ENCODE peak calls at places on chromosomes 16 and 17, in four cellular contexts. B, F, E and A are unnamed samples.

GRCh38 chr17:8052256-8053252 is 13.7 kb downstream of the ALOX15B start:
- DNase-seq in B (no peak), E (no peak), F (no peak), A (no peak)

GRCh38 chr17:6303664-6304063 is 131.3 kb downstream of the AIPL1 start:
- DNase-seq in F (no peak), E (no peak), B (no peak), A (no peak)

GRCh38 chr17:49497147-49498036 is 2.3 kb downstream of the NGFR start:
- DNase-seq in E (no peak), B (no peak), F (peak), A (no peak)

GRCh38 chr17:3792481-3792880 is 8.5 kb downstream of the ITGAE start:
- DNase-seq in F (no peak), E (no peak), B (no peak), A (no peak)

GRCh38 chr16:79169239-79169638 is 431.3 kb downstream of the MAF start:
- DNase-seq in F (no peak), B (no peak), E (peak), A (no peak)

GRCh38 chr16:84519855-84520254 is 15.4 kb upstream of the MEAK7 start:
- DNase-seq in F (no peak), E (no peak), B (no peak), A (no peak)

GRCh38 chr17:40498281-40499084 is 2.9 kb downstream of the TNS4 start:
- DNase-seq in F (no peak), E (no peak), B (no peak), A (no peak)

GRCh38 chr17:80137131-80137530 is 9.8 kb downstream of the EIF4A3 start:
- DNase-seq in B (no peak), E (no peak), F (no peak), A (no peak)

GRCh38 chr17:70767102-70767701 is 597.9 kb downstream of the KCNJ2 start:
- DNase-seq in B (peak), F (peak), E (no peak), A (peak)

GRCh38 chr16:67641779-67642708 is 2.9 kb upstream of the CARMIL2 start:
- DNase-seq in E (no peak), F (no peak), B (no peak), A (no peak)

GRCh38 chr16:15466886-15467781 is 32.7 kb downstream of the BMERB1 start:
- DNase-seq in E (no peak), F (no peak), B (peak), A (no peak)

GRCh38 chr17:68819465-68819864 is 135.7 kb downstream of the ABCA8 start:
- DNase-seq in B (no peak), F (no peak), E (no peak), A (no peak)

GRCh38 chr16:22369221-22369811 is 5.1 kb downstream of the CDR2 start:
- DNase-seq in F (no peak), E (no peak), B (peak), A (no peak)

GRCh38 chr17:73286863-73287296 is 24.9 kb downstream of the CDC42EP4 start:
- DNase-seq in F (no peak), B (no peak), E (no peak), A (no peak)

GRCh38 chr17:31388351-31388750 is 3.1 kb upstream of the RAB11FIP4 start:
- DNase-seq in F (no peak), B (no peak), E (no peak), A (no peak)

GRCh38 chr17:39966771-39967170 is 4.0 kb downstream of the GSDMA start:
- DNase-seq in F (no peak), E (no peak), B (no peak), A (no peak)

GRCh38 chr16:89574681-89575246 is 794 bp upstream of the CPNE7 start:
- DNase-seq in E (no peak), F (no peak), B (no peak), A (peak)

GRCh38 chr16:20867585-20867984 is 32.6 kb downstream of the DCUN1D3 start:
- DNase-seq in E (no peak), B (no peak), F (no peak), A (no peak)

GRCh38 chr16:23185661-23186060 is 3.1 kb downstream of the SCNN1G start:
- DNase-seq in E (no peak), B (no peak), F (peak), A (no peak)

GRCh38 chr16:47731252-47731651 is 270.1 kb downstream of the PHKB start:
- DNase-seq in B (peak), E (no peak), F (no peak), A (no peak)

GRCh38 chr16:82264781-82265180 is 94.8 kb upstream of the MPHOSPH6 start:
- DNase-seq in B (no peak), F (no peak), E (no peak), A (no peak)

GRCh38 chr17:21129023-21129681 is 2.4 kb downstream of the DHRS7B start:
- DNase-seq in F (peak), B (peak), E (no peak), A (no peak)

GRCh38 chr16:72210072-72210471 is 38.1 kb upstream of the PMFBP1 start:
- DNase-seq in F (no peak), B (no peak), E (no peak), A (no peak)

GRCh38 chr17:40316571-40317344 is 7.8 kb downstream of the RARA start:
- DNase-seq in B (peak), F (peak), E (no peak), A (no peak)

GRCh38 chr17:33750943-33751701 is 458.0 kb upstream of the ASIC2 start:
- DNase-seq in E (peak), F (peak), B (peak), A (peak)

GRCh38 chr17:77322284-77322533 is 181.4 kb downstream of the SEC14L1 start:
- DNase-seq in E (no peak), F (no peak), B (no peak), A (no peak)

GRCh38 chr17:74868908-74869255 is 3.9 kb downstream of the FDXR start:
- DNase-seq in E (no peak), B (no peak), F (no peak), A (no peak)

GRCh38 chr17:78441271-78441986 is 63.0 kb downstream of the PGS1 start:
- DNase-seq in B (no peak), E (no peak), F (no peak), A (no peak)

GRCh38 chr17:78438694-78439325 is 60.4 kb downstream of the PGS1 start:
- DNase-seq in E (no peak), F (no peak), B (no peak), A (no peak)

GRCh38 chr17:78444392-78444791 is 65.9 kb downstream of the PGS1 start:
- DNase-seq in E (no peak), F (no peak), B (no peak), A (no peak)

GRCh38 chr17:78446833-78447232 is 68.4 kb downstream of the PGS1 start:
- DNase-seq in F (no peak), E (no peak), B (no peak), A (no peak)

GRCh38 chr17:78442648-78443128 is 64.2 kb downstream of the PGS1 start:
- DNase-seq in F (no peak), B (no peak), E (no peak), A (no peak)
- TF ChIP-seq TAF1 in F (no peak), B (no peak), E (no peak), A (no peak)

DNA sequence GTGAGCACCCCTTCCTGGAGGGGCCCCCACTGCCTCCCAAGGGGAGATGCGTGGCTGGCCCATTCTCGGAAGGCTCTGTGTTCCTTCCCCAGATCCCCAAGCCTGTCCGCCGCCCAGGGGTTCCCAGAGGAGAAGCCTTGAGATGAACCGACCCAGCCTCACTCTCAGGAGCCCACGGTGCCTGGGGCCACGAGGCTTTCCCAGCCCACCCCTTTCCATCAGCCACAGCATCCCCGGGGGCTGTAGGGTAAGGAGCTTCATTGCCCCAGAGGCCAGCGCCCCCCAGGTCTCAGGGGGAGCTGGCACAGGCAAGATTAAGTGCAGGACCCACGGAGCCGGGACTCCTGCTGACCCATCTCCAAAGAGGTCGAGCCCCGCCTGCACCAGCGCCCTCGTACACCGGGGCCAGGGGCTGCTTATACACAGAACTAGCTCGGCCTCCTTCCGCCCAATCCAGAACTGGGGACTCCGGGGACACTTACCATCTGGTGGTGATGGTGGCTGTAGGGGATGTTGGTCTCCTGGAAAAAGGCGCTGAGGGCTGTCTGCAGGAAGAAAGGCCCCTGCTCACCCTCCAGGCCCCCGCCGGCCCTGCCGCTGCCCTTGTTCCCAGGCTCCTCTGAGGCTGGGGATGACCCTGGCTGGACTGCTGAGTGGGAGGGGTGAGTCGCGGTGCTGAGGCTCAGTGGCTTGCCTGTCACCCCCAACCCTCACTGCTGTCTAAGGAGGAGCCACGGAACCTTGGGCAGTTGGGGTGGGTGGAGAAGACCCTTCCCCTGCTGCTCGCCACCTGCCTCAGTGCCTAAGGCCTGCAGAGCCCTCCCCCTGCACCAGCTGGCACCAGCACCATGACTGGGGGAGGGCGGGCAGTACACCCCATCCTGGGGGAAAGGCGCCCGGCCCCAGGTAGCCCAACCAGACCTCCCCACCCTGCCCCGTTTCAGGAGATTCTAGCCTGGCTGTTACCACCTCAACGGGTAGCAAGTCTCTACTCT is 4.4 kb downstream of the UBALD1 start:
- DNase-seq in B (no peak), E (no peak), F (peak), A (peak)
- TF ChIP-seq TAF1 in B (no peak), E (no peak), F (no peak), A (no peak)

DNA sequence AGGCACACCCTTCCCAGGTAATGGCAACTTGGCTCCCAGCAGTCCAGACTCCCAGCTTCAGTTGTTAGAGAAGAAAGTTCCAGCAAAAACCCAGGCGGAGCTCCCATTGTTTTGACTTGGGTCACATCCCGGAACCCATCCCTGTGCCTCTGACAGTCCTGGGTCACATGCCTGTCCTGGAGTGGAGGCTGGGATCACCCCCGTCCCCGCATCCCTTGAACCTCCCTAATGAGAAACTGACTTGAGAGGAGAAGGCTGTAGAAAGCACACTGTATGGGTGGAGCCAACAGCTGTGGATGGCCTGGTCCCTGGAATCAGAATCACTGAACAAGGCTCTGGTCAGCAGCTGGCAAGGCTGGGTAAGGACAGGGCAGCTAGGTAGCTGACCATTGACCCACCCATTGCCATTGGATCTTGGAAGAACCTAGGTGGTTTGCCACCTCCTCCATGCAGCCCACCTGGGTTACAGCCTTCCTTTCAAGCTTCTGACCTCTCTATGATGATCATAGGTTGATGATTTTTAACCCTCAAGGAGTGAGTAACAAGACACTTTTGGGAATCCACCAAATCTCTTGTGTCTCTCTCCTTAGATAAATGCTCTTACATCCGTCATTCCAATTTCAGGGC is 18.3 kb downstream of the NKD1 start:
- DNase-seq in B (no peak), F (no peak), E (no peak), A (no peak)
- TF ChIP-seq TAF1 in B (no peak), F (no peak), E (no peak), A (no peak)

GRCh38 chr17:65783845-65784334 is 222.4 kb upstream of the AXIN2 start:
- DNase-seq in F (no peak), B (peak), E (no peak), A (no peak)
- TF ChIP-seq TAF1 in F (no peak), B (no peak), E (no peak), A (no peak)

DNA sequence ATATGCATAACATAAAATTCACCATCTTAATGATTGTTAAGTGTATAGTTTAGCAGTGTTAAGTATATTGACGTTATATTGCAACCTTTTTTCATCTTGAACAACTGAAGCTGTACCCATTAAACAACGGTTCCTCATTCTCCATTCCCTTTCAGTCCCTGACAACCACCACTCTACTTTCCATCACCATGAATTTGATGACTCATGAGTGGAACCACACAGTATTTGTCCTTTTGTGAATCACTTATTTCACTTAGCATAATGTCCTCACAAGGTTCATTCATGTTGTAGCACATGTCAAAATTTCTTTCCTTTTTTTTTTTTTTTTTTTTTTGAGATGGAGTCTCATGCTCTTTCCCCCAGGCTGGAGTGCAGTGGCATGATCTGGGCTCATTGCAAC is 46.0 kb downstream of the HOXB1 start:
- DNase-seq in B (no peak), F (no peak), E (no peak), A (no peak)
- TF ChIP-seq TAF1 in B (no peak), F (no peak), E (no peak), A (no peak)

DNA sequence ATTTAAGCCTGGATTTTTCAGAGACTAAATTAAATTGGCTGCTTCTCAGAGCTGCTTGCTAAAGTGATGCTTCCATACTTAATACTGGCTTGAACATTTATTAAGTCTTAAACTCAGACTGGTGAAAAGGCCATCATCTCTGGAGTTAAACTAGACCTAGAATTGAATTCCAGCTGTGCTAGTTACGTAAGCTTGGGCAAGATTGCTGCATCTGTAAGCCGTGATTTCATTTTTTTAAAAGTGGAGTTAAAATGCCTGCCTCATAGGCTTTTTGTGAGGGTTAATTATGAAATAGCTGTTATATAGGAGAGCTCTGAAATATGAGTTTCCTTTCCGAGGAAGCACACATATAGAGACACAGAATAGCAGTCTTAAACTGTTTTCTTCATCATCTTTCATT is 84.7 kb downstream of the VAT1L start:
- DNase-seq in F (no peak), E (no peak), B (no peak), A (no peak)
- TF ChIP-seq TAF1 in F (no peak), E (no peak), B (no peak), A (no peak)

GRCh38 chr17:27526603-27527002 is 70.4 kb downstream of the KSR1 start:
- DNase-seq in B (no peak), F (no peak), E (no peak), A (no peak)
- TF ChIP-seq TAF1 in B (no peak), F (no peak), E (no peak), A (no peak)

GRCh38 chr16:86516618-86517003 is 6.3 kb downstream of the FOXF1 start:
- DNase-seq in B (no peak), F (no peak), E (no peak), A (no peak)
- TF ChIP-seq TAF1 in B (no peak), F (no peak), E (no peak), A (no peak)

DNA sequence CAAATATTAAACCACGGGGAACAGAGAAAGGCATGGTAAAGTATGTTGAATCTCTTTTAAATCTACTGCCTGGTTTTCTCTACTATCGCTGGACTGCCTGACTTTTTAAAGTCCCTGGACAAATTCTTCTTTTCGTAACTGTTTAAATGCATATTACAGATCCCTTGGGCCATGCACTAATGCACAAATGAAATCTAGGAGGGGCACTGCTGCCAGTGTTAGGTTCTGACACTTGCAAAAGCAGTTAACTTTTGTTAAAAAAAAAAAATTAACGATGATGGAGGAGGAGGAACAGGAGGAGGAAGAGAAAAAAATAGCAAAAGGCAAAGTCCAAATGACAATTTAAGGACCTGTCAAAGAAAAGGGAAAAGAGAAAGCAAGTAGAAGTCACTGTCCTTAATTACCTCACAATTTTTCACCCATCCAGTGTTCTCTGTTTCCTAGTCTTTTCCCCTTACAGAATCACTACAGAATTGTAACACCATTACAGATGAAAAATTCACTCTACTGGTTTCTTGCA is 97.8 kb upstream of the CORO6 start:
- DNase-seq in E (no peak), F (no peak), B (no peak), A (no peak)
- TF ChIP-seq TAF1 in E (no peak), F (no peak), B (no peak), A (no peak)